ENCODE peak calls at places on chromosomes 12 and 14, in eight cellular contexts. Q is NCI-H1694 treated with DMSO at 0.1 percent for 48 hours; K is CD8-positive, alpha-beta memory T cell; T is NCI-H1092 treated with DMSO at 0.1 percent for 48 hours; Z is nucleus accumbens; P is activated T-cell treated with anti-CD3 and anti-CD28 coated beads, Interleukin-2, amount 50 U/mL, for 24 hours; H is tibial nerve; F is fibroblast of mammary gland. N is an unnamed sample.
A peak's percentile ranks its signal among the peaks of the same experiment; 100 is the strongest.

GRCh38 chr12:2408262-2408661 is 355.5 kb downstream of the CACNA1C start:
- DNase-seq in Q (no peak), K (no peak), T (no peak), Z (no peak), P (no peak), H (no peak), F (no peak), N (no peak)

GRCh38 chr14:74421997-74422396 is 4.0 kb downstream of the SYNDIG1L start:
- DNase-seq in Q (no peak), K (no peak), T (no peak), Z (no peak), P (no peak), H (no peak), F (no peak), N (no peak)

GRCh38 chr12:49187184-49187583 is 1.7 kb downstream of the TUBA1A start:
- DNase-seq in Q (peak; percentile 84), K (peak; percentile 19), T (peak; percentile 5), Z (peak; percentile 90), P (no peak), H (peak; percentile 56), F (peak; percentile 68), N (peak; percentile 89)

GRCh38 chr14:105019861-105020814 is 745 bp downstream of the CDCA4 start:
- DNase-seq in Q (no peak), K (peak; percentile 61), T (peak; percentile 27), Z (no peak), P (peak; percentile 79), H (no peak), F (no peak), N (no peak)

GRCh38 chr12:125105600-125105999 is 40.4 kb downstream of the AACS start:
- DNase-seq in Q (no peak), K (no peak), T (no peak), Z (no peak), P (no peak), H (no peak), F (no peak), N (no peak)

GRCh38 chr12:131057722-131058515 is 104.2 kb downstream of the ADGRD1 start:
- DNase-seq in Q (no peak), K (no peak), T (no peak), Z (no peak), P (no peak), H (peak; percentile 17), F (no peak), N (no peak)

GRCh38 chr12:119674560-119674959 is 6.6 kb downstream of the PRKAB1 start:
- DNase-seq in Q (no peak), K (no peak), T (no peak), Z (no peak), P (no peak), H (no peak), F (no peak), N (no peak)

GRCh38 chr12:50467441-50467840 is 37.3 kb upstream of the DIP2B start:
- DNase-seq in Q (no peak), K (no peak), T (no peak), Z (no peak), P (no peak), H (no peak), F (no peak), N (no peak)

GRCh38 chr12:66107451-66107915 is 23.1 kb downstream of the LLPH start:
- DNase-seq in Q (peak; percentile 55), K (peak; percentile 67), T (peak; percentile 61), Z (peak; percentile 28), P (peak; percentile 37), H (no peak), F (peak; percentile 97), N (peak; percentile 3)

GRCh38 chr14:91284146-91284790 is 39.8 kb upstream of the GPR68 start:
- DNase-seq in Q (no peak), K (no peak), T (no peak), Z (no peak), P (no peak), H (no peak), F (peak; percentile 69), N (no peak)

GRCh38 chr12:67223225-67223624 is 45.9 kb upstream of the CAND1 start:
- DNase-seq in Q (no peak), K (no peak), T (no peak), Z (no peak), P (no peak), H (no peak), F (no peak), N (no peak)

GRCh38 chr14:89720741-89721315 is 233.7 kb downstream of the EFCAB11 start:
- DNase-seq in Q (no peak), K (peak; percentile 92), T (no peak), Z (no peak), P (peak; percentile 75), H (no peak), F (no peak), N (no peak)

GRCh38 chr12:8668441-8668840 is 5.8 kb upstream of the MFAP5 start:
- DNase-seq in Q (no peak), K (no peak), T (no peak), Z (peak; percentile 18), P (no peak), H (no peak), F (no peak), N (no peak)

GRCh38 chr12:93573552-93574223 is 1.2 kb downstream of the SOCS2 start:
- DNase-seq in Q (no peak), K (no peak), T (no peak), Z (no peak), P (peak; percentile 44), H (no peak), F (peak; percentile 62), N (no peak)

GRCh38 chr12:118360785-118361404 is 11.8 kb downstream of the TAOK3 start:
- DNase-seq in Q (no peak), K (no peak), T (no peak), Z (no peak), P (no peak), H (no peak), F (peak; percentile 81), N (no peak)

GRCh38 chr14:94115631-94116030 is 5.1 kb downstream of the IFI27 start:
- DNase-seq in Q (no peak), K (no peak), T (no peak), Z (no peak), P (no peak), H (no peak), F (no peak), N (no peak)

GRCh38 chr14:57748279-57748678 is 117.6 kb downstream of the SLC35F4 start:
- DNase-seq in Q (no peak), K (no peak), T (no peak), Z (peak; percentile 7), P (no peak), H (no peak), F (peak; percentile 30), N (no peak)

GRCh38 chr12:113908584-113909100 is 57.5 kb downstream of the RBM19 start:
- DNase-seq in Q (no peak), K (no peak), T (no peak), Z (no peak), P (no peak), H (no peak), F (no peak), N (no peak)

GRCh38 chr12:10191865-10192264 is 13.0 kb downstream of the TMEM52B start:
- DNase-seq in Q (no peak), K (no peak), T (no peak), Z (no peak), P (no peak), H (no peak), F (peak; percentile 77), N (no peak)

GRCh38 chr12:99130808-99131538 is 485.9 kb downstream of the APAF1 start:
- DNase-seq in Q (no peak), K (no peak), T (no peak), Z (no peak), P (no peak), H (no peak), F (peak; percentile 47), N (no peak)

GRCh38 chr12:54975272-54975671 is 9.3 kb downstream of the TESPA1 start:
- DNase-seq in Q (no peak), K (no peak), T (no peak), Z (no peak), P (no peak), H (no peak), F (no peak), N (no peak)

GRCh38 chr12:27020761-27021160 is 1.6 kb upstream of the MED21 start:
- DNase-seq in Q (no peak), K (no peak), T (no peak), Z (no peak), P (no peak), H (no peak), F (no peak), N (no peak)

GRCh38 chr14:86654558-86655184 is 1124.7 kb downstream of the FLRT2 start:
- DNase-seq in Q (peak; percentile 56), K (no peak), T (peak; percentile 24), Z (peak; percentile 5), P (no peak), H (peak; percentile 33), F (peak; percentile 57), N (no peak)

GRCh38 chr14:93927746-93928145 is 602 bp downstream of the FAM181A start:
- DNase-seq in Q (no peak), K (no peak), T (no peak), Z (no peak), P (no peak), H (no peak), F (no peak), N (no peak)

GRCh38 chr14:60642270-60642789 is 6.9 kb downstream of the SIX1 start:
- DNase-seq in Q (no peak), K (no peak), T (no peak), Z (no peak), P (no peak), H (no peak), F (no peak), N (no peak)

GRCh38 chr12:40738856-40739255 is 46.6 kb downstream of the CNTN1 start:
- DNase-seq in Q (no peak), K (no peak), T (no peak), Z (no peak), P (no peak), H (no peak), F (no peak), N (no peak)

GRCh38 chr12:131415781-131416180 is 295.1 kb upstream of the SFSWAP start:
- DNase-seq in Q (no peak), K (no peak), T (no peak), Z (no peak), P (no peak), H (no peak), F (no peak), N (no peak)

N was measured in occipital lobe.